ENCODE peak calls at places on chromosomes 16 and 17, in four cellular contexts. One of them, this sample, is unnamed.

GRCh38 chr16:8887952-8888560 is 5.9 kb downstream of the LITAFD start:
- DNase-seq in A549: no peak
- DNase-seq in IMR-90: peak; percentile 78
- DNase-seq in uterus: peak; percentile 45
- DNase-seq in this sample: peak; percentile 56

GRCh38 chr16:50372611-50373344 is 4.0 kb upstream of the BRD7 start:
- DNase-seq in A549: peak; percentile 35
- DNase-seq in IMR-90: peak; percentile 61
- DNase-seq in uterus: no peak
- DNase-seq in this sample: no peak

GRCh38 chr17:67718325-67718941 is 697 bp downstream of the NOL11 start:
- DNase-seq in A549: peak; percentile 32
- DNase-seq in IMR-90: peak; percentile 49
- DNase-seq in uterus: no peak
- DNase-seq in this sample: no peak

GRCh38 chr16:86714166-86714565 is 135.8 kb downstream of the FOXL1 start:
- DNase-seq in A549: no peak
- DNase-seq in IMR-90: peak; percentile 37
- DNase-seq in uterus: no peak
- DNase-seq in this sample: no peak

GRCh38 chr17:49285716-49286115 is 55.1 kb upstream of the PHOSPHO1 start:
- DNase-seq in A549: no peak
- DNase-seq in IMR-90: no peak
- DNase-seq in uterus: no peak
- DNase-seq in this sample: no peak

GRCh38 chr17:41724476-41725030 is 9.9 kb downstream of the HAP1 start:
- DNase-seq in A549: no peak
- DNase-seq in IMR-90: no peak
- DNase-seq in uterus: no peak
- DNase-seq in this sample: no peak

GRCh38 chr17:43398724-43399595 is at the start of gene ARL4D:
- DNase-seq in A549: peak; percentile 82
- DNase-seq in IMR-90: peak; percentile 70
- DNase-seq in uterus: peak; percentile 93
- DNase-seq in this sample: peak; percentile 89

GRCh38 chr16:59632266-59632855 is 898.2 kb upstream of the GOT2 start:
- DNase-seq in A549: peak; percentile 48
- DNase-seq in IMR-90: peak; percentile 68
- DNase-seq in uterus: no peak
- DNase-seq in this sample: no peak

GRCh38 chr16:49116873-49117272 is 164.8 kb downstream of the CBLN1 start:
- DNase-seq in A549: no peak
- DNase-seq in IMR-90: no peak
- DNase-seq in uterus: no peak
- DNase-seq in this sample: no peak

GRCh38 chr16:55012362-55012761 is 81.7 kb downstream of the IRX5 start:
- DNase-seq in A549: no peak
- DNase-seq in IMR-90: no peak
- DNase-seq in uterus: no peak
- DNase-seq in this sample: no peak

GRCh38 chr17:12768267-12768666 is 21.0 kb upstream of the ARHGAP44 start:
- DNase-seq in A549: no peak
- DNase-seq in IMR-90: no peak
- DNase-seq in uterus: no peak
- DNase-seq in this sample: no peak

GRCh38 chr17:79837888-79838540 is 1.2 kb downstream of the CBX4 start:
- DNase-seq in A549: no peak
- DNase-seq in IMR-90: no peak
- DNase-seq in uterus: no peak
- DNase-seq in this sample: no peak

GRCh38 chr17:1150863-1151685 is 28.7 kb downstream of the ABR start:
- DNase-seq in A549: no peak
- DNase-seq in IMR-90: no peak
- DNase-seq in uterus: no peak
- DNase-seq in this sample: no peak

GRCh38 chr16:5882087-5882661 is 784.6 kb upstream of the EEF2KMT start:
- DNase-seq in A549: no peak
- DNase-seq in IMR-90: no peak
- DNase-seq in uterus: no peak
- DNase-seq in this sample: no peak

GRCh38 chr17:850828-851759 is 68.9 kb downstream of the MRM3 start:
- DNase-seq in A549: no peak
- DNase-seq in IMR-90: peak; percentile 40
- DNase-seq in uterus: peak; percentile 49
- DNase-seq in this sample: no peak

GRCh38 chr16:23784811-23785447 is 30.1 kb downstream of the CHP2 start:
- DNase-seq in A549: peak; percentile 37
- DNase-seq in IMR-90: peak; percentile 9
- DNase-seq in uterus: no peak
- DNase-seq in this sample: no peak

GRCh38 chr17:49715717-49716279 is 8.0 kb upstream of the SLC35B1 start:
- DNase-seq in A549: no peak
- DNase-seq in IMR-90: no peak
- DNase-seq in uterus: no peak
- DNase-seq in this sample: no peak

GRCh38 chr17:59347975-59348391 is 16.5 kb downstream of the YPEL2 start:
- DNase-seq in A549: no peak
- DNase-seq in IMR-90: no peak
- DNase-seq in uterus: no peak
- DNase-seq in this sample: no peak

GRCh38 chr17:80195141-80195540 is 25.0 kb downstream of the SGSH start:
- DNase-seq in A549: no peak
- DNase-seq in IMR-90: no peak
- DNase-seq in uterus: no peak
- DNase-seq in this sample: no peak

GRCh38 chr17:41967141-41967920 is 736 bp downstream of the CNP start:
- DNase-seq in A549: no peak
- DNase-seq in IMR-90: no peak
- DNase-seq in uterus: no peak
- DNase-seq in this sample: no peak

GRCh38 chr17:49995055-49995738 is at the start of gene DLX3:
- DNase-seq in A549: peak; percentile 72
- DNase-seq in IMR-90: peak; percentile 62
- DNase-seq in uterus: peak; percentile 38
- DNase-seq in this sample: peak; percentile 88

GRCh38 chr17:8801135-8801840 is 2.1 kb upstream of the MFSD6L start:
- DNase-seq in A549: no peak
- DNase-seq in IMR-90: no peak
- DNase-seq in uterus: no peak
- DNase-seq in this sample: no peak

GRCh38 chr16:87203060-87203656 is 114.0 kb downstream of the C16orf95 start:
- DNase-seq in A549: peak; percentile 84
- DNase-seq in IMR-90: peak; percentile 77
- DNase-seq in uterus: no peak
- DNase-seq in this sample: no peak

GRCh38 chr17:68684860-68685493 is 83.8 kb upstream of the FAM20A start:
- DNase-seq in A549: no peak
- DNase-seq in IMR-90: no peak
- DNase-seq in uterus: peak; percentile 37
- DNase-seq in this sample: no peak

GRCh38 chr17:82882715-82883446 is 43.1 kb upstream of the ZNF750 start:
- DNase-seq in A549: no peak
- DNase-seq in IMR-90: no peak
- DNase-seq in uterus: no peak
- DNase-seq in this sample: peak; percentile 80

GRCh38 chr17:44159519-44160210 is 10.8 kb upstream of the ASB16 start:
- DNase-seq in A549: no peak
- DNase-seq in IMR-90: peak; percentile 25
- DNase-seq in uterus: peak; percentile 52
- DNase-seq in this sample: no peak

GRCh38 chr17:64658931-64659330 is 3.2 kb downstream of the SMURF2 start:
- DNase-seq in A549: peak; percentile 39
- DNase-seq in IMR-90: peak; percentile 90
- DNase-seq in uterus: no peak
- DNase-seq in this sample: no peak

GRCh38 chr16:70735141-70735979 is 49.5 kb upstream of the MTSS2 start:
- DNase-seq in A549: no peak
- DNase-seq in IMR-90: peak; percentile 90
- DNase-seq in uterus: no peak
- DNase-seq in this sample: no peak

GRCh38 chr17:42720996-42721583 is 23.8 kb downstream of the EZH1 start:
- DNase-seq in A549: peak; percentile 77
- DNase-seq in IMR-90: peak; percentile 71
- DNase-seq in uterus: no peak
- DNase-seq in this sample: peak; percentile 54

GRCh38 chr16:996672-997071 is 15.1 kb downstream of the SOX8 start:
- DNase-seq in A549: no peak
- DNase-seq in IMR-90: no peak
- DNase-seq in uterus: no peak
- DNase-seq in this sample: no peak
- H3K4me3 ChIP-seq in A549: no peak overlapping the region
- H3K4me3 ChIP-seq in IMR-90: no peak overlapping the region
- H3K4me3 ChIP-seq in uterus: no peak overlapping the region
- H3K4me3 ChIP-seq in this sample: no peak overlapping the region

DNA sequence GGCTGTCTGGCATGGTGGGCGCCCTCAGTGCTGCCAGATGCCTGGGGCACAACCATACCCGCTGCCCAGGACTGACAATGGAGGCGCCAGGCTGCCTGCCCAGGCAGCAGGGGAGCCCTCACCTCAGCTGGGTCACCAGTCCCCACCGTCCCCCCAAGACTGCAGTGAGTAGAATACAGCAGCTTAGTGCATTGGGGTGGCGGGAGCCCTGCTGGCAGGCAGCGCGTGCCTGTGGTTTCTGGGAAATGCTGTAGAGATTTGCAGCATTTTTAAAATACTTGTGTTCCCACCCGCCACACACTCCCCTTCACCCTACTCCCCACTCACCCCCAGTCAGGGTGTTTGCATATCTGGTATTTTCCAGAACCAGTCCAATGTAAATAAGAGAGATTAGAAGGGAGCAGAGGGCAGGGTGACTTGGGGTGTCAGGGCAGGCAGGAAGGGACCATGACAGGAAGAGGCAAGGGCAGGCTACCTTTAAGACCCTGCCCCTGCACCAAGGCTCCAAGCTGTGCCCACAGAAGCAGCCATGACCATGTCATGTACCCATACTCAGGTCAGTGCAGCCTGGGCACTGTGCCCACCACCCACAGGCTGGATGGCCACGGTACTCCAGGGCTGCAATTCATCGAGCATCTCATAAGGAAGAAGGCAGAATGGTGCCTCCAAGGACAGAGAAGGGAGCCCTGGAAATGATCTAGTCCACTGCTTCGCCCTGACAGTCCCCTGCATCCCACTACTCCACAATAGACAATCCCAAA is 21.5 kb downstream of the MYO18A start:
- DNase-seq in A549: no peak
- DNase-seq in IMR-90: peak; percentile 74
- DNase-seq in uterus: no peak
- DNase-seq in this sample: no peak
- TF ChIP-seq POLR2A in A549: no peak
- TF ChIP-seq POLR2A in IMR-90: no peak
- TF ChIP-seq POLR2A in uterus: no peak
- TF ChIP-seq POLR2A in this sample: no peak

GRCh38 chr16:80317132-80318098 is 223.4 kb upstream of the DYNLRB2 start:
- DNase-seq in A549: peak; percentile 17
- DNase-seq in IMR-90: peak; percentile 20
- DNase-seq in uterus: no peak
- DNase-seq in this sample: no peak
- TF ChIP-seq CTCF in A549: no peak
- TF ChIP-seq CTCF in IMR-90: peak; percentile 40
- TF ChIP-seq CTCF in uterus: no peak
- TF ChIP-seq CTCF in this sample: no peak

DNA sequence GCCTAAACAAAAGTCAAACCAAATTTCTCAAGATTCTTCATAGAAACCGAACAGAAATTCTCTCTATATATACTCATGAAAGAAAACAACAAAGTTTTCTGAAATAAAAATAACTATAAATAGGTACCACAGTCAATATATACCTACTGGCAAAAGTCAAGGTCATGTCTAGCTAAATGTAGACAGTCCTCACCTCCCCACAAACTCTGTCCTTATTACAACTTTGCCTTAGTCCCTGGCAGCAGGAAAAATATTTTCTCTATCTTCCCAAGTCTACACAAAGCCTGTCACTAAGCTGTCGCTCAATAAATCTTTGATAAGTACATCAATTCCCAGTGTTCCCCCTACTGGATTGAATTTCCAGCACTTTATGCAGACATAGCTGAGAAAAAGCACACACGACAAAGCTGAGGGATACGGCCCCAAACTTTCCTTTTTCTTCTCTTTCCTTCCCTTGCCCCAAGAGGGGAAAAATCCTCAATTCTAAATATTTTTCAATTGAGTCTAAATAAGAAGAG is 2.7 kb downstream of the CFAP20 start:
- DNase-seq in A549: no peak
- DNase-seq in IMR-90: no peak
- DNase-seq in uterus: no peak
- DNase-seq in this sample: no peak
- H3K4me3 ChIP-seq in A549: no peak overlapping the region
- H3K4me3 ChIP-seq in IMR-90: no peak overlapping the region
- H3K4me3 ChIP-seq in uterus: peak overlapping the region; percentile 13
- H3K4me3 ChIP-seq in this sample: no peak overlapping the region

DNA sequence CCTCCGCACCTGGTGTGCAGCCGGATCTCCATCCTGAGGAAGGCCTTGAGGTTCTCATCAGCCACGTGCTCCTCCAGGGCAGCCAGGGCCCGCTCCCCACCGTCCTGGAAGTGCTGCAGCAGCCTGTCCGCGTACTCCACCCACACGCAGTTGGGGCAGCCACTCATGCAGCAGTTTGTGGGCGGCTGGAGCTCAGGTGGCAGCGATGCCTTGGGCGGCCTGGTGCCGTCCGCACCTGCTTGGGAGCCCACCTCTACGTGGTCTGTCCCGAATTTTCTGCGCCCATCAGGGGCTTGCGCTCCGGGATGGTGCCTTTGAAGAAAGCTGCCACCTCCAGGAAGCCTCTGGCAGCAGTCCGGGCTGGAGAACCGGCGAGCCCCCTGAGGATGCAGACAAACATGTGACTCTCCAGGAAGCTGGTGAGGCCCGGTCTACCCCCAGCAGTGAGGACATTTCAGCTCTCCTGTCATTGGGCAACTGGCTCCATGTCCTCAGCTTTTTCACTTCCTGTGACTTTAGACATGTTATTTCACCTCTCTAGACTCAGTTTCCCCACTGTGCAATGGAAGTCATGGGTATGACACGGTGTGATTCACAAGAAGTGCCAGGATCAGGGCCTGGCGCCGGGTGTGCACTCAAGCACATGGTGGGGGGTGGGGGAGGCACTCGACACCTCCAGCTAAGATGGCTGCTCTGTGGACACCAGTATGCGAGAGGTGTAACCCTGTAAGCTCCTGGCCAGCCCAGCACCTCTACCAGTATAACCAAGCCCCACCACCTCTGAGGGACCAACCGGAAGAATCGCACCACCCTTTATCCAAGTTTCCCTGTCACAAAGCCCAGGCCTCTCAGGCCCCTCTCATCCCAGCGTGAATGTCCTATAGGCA is 957 bp downstream of the OXLD1 start:
- DNase-seq in A549: peak; percentile 61
- DNase-seq in IMR-90: peak; percentile 6
- DNase-seq in uterus: no peak
- DNase-seq in this sample: no peak
- TF ChIP-seq POLR2A in A549: peak; percentile 53
- TF ChIP-seq POLR2A in IMR-90: no peak
- TF ChIP-seq POLR2A in uterus: no peak
- TF ChIP-seq POLR2A in this sample: no peak

GRCh38 chr17:63497708-63498483 is 21.0 kb downstream of the ACE start:
- DNase-seq in A549: peak; percentile 45
- DNase-seq in IMR-90: peak; percentile 13
- DNase-seq in uterus: no peak
- DNase-seq in this sample: no peak
- TF ChIP-seq CTCF in A549: peak; percentile 16
- TF ChIP-seq CTCF in IMR-90: peak; percentile 26
- TF ChIP-seq CTCF in uterus: no peak
- TF ChIP-seq CTCF in this sample: no peak

This sample was measured in prostate gland.